ENCODE peak calls at places on chromosomes 5 and 9, in six cellular contexts. I is left ventricle myocardium superior; X is SW480; W is T47D; E is effector memory CD8-positive, alpha-beta T cell; T is right lobe of liver. C is an unnamed sample.

GRCh38 chr9:127185181-127185580 is 62.7 kb upstream of the ANGPTL2 start:
- DNase-seq in I (no peak), X (no peak), W (no peak), E (no peak), T (peak; percentile 22), C (no peak)

GRCh38 chr5:16500024-16500423 is 34.4 kb upstream of the ZNF622 start:
- DNase-seq in I (no peak), X (no peak), W (no peak), E (no peak), T (no peak), C (no peak)

GRCh38 chr9:86706391-86706790 is 240.9 kb downstream of the GAS1 start:
- DNase-seq in I (no peak), X (no peak), W (no peak), E (no peak), T (no peak), C (no peak)

GRCh38 chr5:139462582-139463276 is at the start of gene ECSCR:
- DNase-seq in I (no peak), X (no peak), W (no peak), E (no peak), T (no peak), C (no peak)

GRCh38 chr9:27457445-27457844 is 66.6 kb upstream of the IFNK start:
- DNase-seq in I (peak; percentile 35), X (no peak), W (no peak), E (no peak), T (no peak), C (no peak)

GRCh38 chr5:166710275-166710674 is 1581.2 kb upstream of the WWC1 start:
- DNase-seq in I (no peak), X (no peak), W (no peak), E (no peak), T (no peak), C (no peak)

GRCh38 chr5:104370523-104370922 is 807.9 kb upstream of the NUDT12 start:
- DNase-seq in I (no peak), X (no peak), W (no peak), E (no peak), T (no peak), C (no peak)

GRCh38 chr9:94157408-94157801 is 73.1 kb downstream of the PTPDC1 start:
- DNase-seq in I (no peak), X (no peak), W (no peak), E (no peak), T (no peak), C (no peak)

GRCh38 chr5:139690385-139691274 is 42.5 kb downstream of the CXXC5 start:
- DNase-seq in I (peak; percentile 42), X (no peak), W (no peak), E (no peak), T (no peak), C (no peak)

GRCh38 chr5:72210913-72211670 is 103.8 kb downstream of the MAP1B start:
- DNase-seq in I (peak; percentile 64), X (peak; percentile 80), W (no peak), E (no peak), T (no peak), C (no peak)

GRCh38 chr9:137452761-137453642 is 6.1 kb downstream of the NSMF start:
- DNase-seq in I (no peak), X (no peak), W (no peak), E (no peak), T (peak; percentile 72), C (no peak)

GRCh38 chr5:159971514-159971913 is 37.4 kb upstream of the TTC1 start:
- DNase-seq in I (no peak), X (no peak), W (no peak), E (no peak), T (no peak), C (no peak)

GRCh38 chr5:43312699-43313034 is 545 bp downstream of the HMGCS1 start:
- DNase-seq in I (no peak), X (no peak), W (no peak), E (no peak), T (no peak), C (no peak)

GRCh38 chr5:54083851-54084250 is 226.5 kb downstream of the ARL15 start:
- DNase-seq in I (no peak), X (no peak), W (no peak), E (no peak), T (no peak), C (no peak)

GRCh38 chr5:143576721-143577484 is 173.4 kb upstream of the NR3C1 start:
- DNase-seq in I (no peak), X (no peak), W (no peak), E (no peak), T (no peak), C (no peak)

GRCh38 chr9:112858625-112859147 is 32.0 kb downstream of the SLC46A2 start:
- DNase-seq in I (no peak), X (no peak), W (no peak), E (no peak), T (no peak), C (no peak)

GRCh38 chr5:129459485-129460120 is 495 bp upstream of the ADAMTS19 start:
- DNase-seq in I (peak; percentile 65), X (peak; percentile 90), W (no peak), E (no peak), T (peak; percentile 60), C (no peak)

GRCh38 chr5:54443264-54443663 is 12.2 kb upstream of the HSPB3 start:
- DNase-seq in I (no peak), X (peak; percentile 13), W (no peak), E (no peak), T (no peak), C (no peak)

GRCh38 chr9:126965541-126966428 is 51.2 kb downstream of the RALGPS1 start:
- DNase-seq in I (peak; percentile 66), X (peak; percentile 62), W (peak; percentile 59), E (peak; percentile 35), T (no peak), C (peak; percentile 18)

GRCh38 chr5:53246042-53246836 is 136.7 kb upstream of the MOCS2 start:
- DNase-seq in I (no peak), X (no peak), W (no peak), E (no peak), T (no peak), C (no peak)

GRCh38 chr5:150989695-150990094 is 30.7 kb upstream of the GPX3 start:
- DNase-seq in I (no peak), X (no peak), W (no peak), E (no peak), T (no peak), C (no peak)

GRCh38 chr9:91898451-91899433 is 51.3 kb downstream of the ROR2 start:
- DNase-seq in I (no peak), X (no peak), W (no peak), E (no peak), T (peak; percentile 34), C (no peak)

GRCh38 chr5:10393491-10393890 is 40.0 kb downstream of the MARCHF6 start:
- DNase-seq in I (no peak), X (no peak), W (no peak), E (no peak), T (no peak), C (no peak)

GRCh38 chr9:135671591-135672041 is 8.5 kb downstream of the LCN9 start:
- DNase-seq in I (no peak), X (no peak), W (no peak), E (no peak), T (peak; percentile 29), C (no peak)

C was measured in naive thymus-derived CD4-positive, alpha-beta T cell.